ENCODE peak calls at places on chromosomes 2 and 18, in eight cellular contexts. One of them, this sample, is unnamed.

GRCh38 chr18:74598350-74599001 is 806 bp downstream of the ZNF407 start:
- DNase-seq in kidney: peak; percentile 88
- DNase-seq in fibroblast of pulmonary artery: peak; percentile 40
- DNase-seq in PC-3: peak; percentile 21
- DNase-seq in kidney tubule cell: peak; percentile 62
- DNase-seq in cardiac muscle cell: peak; percentile 84
- DNase-seq in Peyer's patch: peak; percentile 65
- DNase-seq in stomach: peak; percentile 37
- DNase-seq in this sample: peak; percentile 50

GRCh38 chr2:109351164-109351756 is 222.3 kb downstream of the SH3RF3 start:
- DNase-seq in fibroblast of pulmonary artery: peak; percentile 44
- DNase-seq in cardiac muscle cell: no peak
- DNase-seq in PC-3: peak; percentile 97
- DNase-seq in kidney tubule cell: peak; percentile 85
- DNase-seq in stomach: peak; percentile 82
- DNase-seq in Peyer's patch: no peak
- DNase-seq in kidney: no peak
- DNase-seq in this sample: no peak

GRCh38 chr2:232456296-232457120 is 555 bp downstream of the ALPI start:
- DNase-seq in Peyer's patch: no peak
- DNase-seq in stomach: no peak
- DNase-seq in fibroblast of pulmonary artery: no peak
- DNase-seq in kidney: no peak
- DNase-seq in kidney tubule cell: no peak
- DNase-seq in cardiac muscle cell: no peak
- DNase-seq in PC-3: no peak
- DNase-seq in this sample: no peak

GRCh38 chr2:224793961-224794360 is 77.8 kb upstream of the CCDC195 start:
- DNase-seq in PC-3: no peak
- DNase-seq in cardiac muscle cell: no peak
- DNase-seq in kidney: no peak
- DNase-seq in fibroblast of pulmonary artery: peak; percentile 47
- DNase-seq in stomach: no peak
- DNase-seq in Peyer's patch: no peak
- DNase-seq in kidney tubule cell: no peak
- DNase-seq in this sample: no peak

GRCh38 chr18:68267583-68267982 is 447.3 kb downstream of the TMX3 start:
- DNase-seq in Peyer's patch: no peak
- DNase-seq in cardiac muscle cell: no peak
- DNase-seq in PC-3: peak; percentile 78
- DNase-seq in kidney tubule cell: peak; percentile 55
- DNase-seq in kidney: no peak
- DNase-seq in fibroblast of pulmonary artery: peak; percentile 51
- DNase-seq in stomach: no peak
- DNase-seq in this sample: no peak

GRCh38 chr2:218073185-218073584 is 4.1 kb downstream of the RUFY4 start:
- DNase-seq in PC-3: no peak
- DNase-seq in stomach: no peak
- DNase-seq in cardiac muscle cell: no peak
- DNase-seq in fibroblast of pulmonary artery: no peak
- DNase-seq in Peyer's patch: no peak
- DNase-seq in kidney tubule cell: no peak
- DNase-seq in kidney: no peak
- DNase-seq in this sample: no peak

GRCh38 chr2:162242586-162243304 is 500 bp downstream of the FAP start:
- DNase-seq in kidney tubule cell: no peak
- DNase-seq in PC-3: no peak
- DNase-seq in cardiac muscle cell: no peak
- DNase-seq in stomach: no peak
- DNase-seq in Peyer's patch: no peak
- DNase-seq in fibroblast of pulmonary artery: peak; percentile 91
- DNase-seq in kidney: no peak
- DNase-seq in this sample: no peak

GRCh38 chr2:159201321-159202063 is 85.0 kb downstream of the WDSUB1 start:
- DNase-seq in kidney tubule cell: peak; percentile 58
- DNase-seq in fibroblast of pulmonary artery: no peak
- DNase-seq in cardiac muscle cell: no peak
- DNase-seq in kidney: no peak
- DNase-seq in stomach: no peak
- DNase-seq in PC-3: no peak
- DNase-seq in Peyer's patch: peak; percentile 42
- DNase-seq in this sample: no peak

GRCh38 chr2:240686460-240686859 is 3.8 kb upstream of the AQP12B start:
- DNase-seq in fibroblast of pulmonary artery: no peak
- DNase-seq in kidney tubule cell: no peak
- DNase-seq in kidney: no peak
- DNase-seq in cardiac muscle cell: no peak
- DNase-seq in PC-3: no peak
- DNase-seq in stomach: no peak
- DNase-seq in Peyer's patch: no peak
- DNase-seq in this sample: no peak

GRCh38 chr2:127737892-127738291 is 36.6 kb downstream of the SFT2D3 start:
- DNase-seq in Peyer's patch: no peak
- DNase-seq in kidney tubule cell: peak; percentile 8
- DNase-seq in PC-3: no peak
- DNase-seq in fibroblast of pulmonary artery: no peak
- DNase-seq in kidney: no peak
- DNase-seq in cardiac muscle cell: no peak
- DNase-seq in stomach: no peak
- DNase-seq in this sample: no peak

GRCh38 chr2:138395565-138396306 is 105.8 kb upstream of the SPOPL start:
- DNase-seq in cardiac muscle cell: no peak
- DNase-seq in Peyer's patch: no peak
- DNase-seq in PC-3: peak; percentile 88
- DNase-seq in kidney: no peak
- DNase-seq in stomach: no peak
- DNase-seq in fibroblast of pulmonary artery: peak; percentile 68
- DNase-seq in kidney tubule cell: peak; percentile 85
- DNase-seq in this sample: no peak

GRCh38 chr2:12227941-12228608 is 481.6 kb downstream of the LPIN1 start:
- DNase-seq in PC-3: no peak
- DNase-seq in fibroblast of pulmonary artery: peak; percentile 52
- DNase-seq in kidney tubule cell: peak; percentile 12
- DNase-seq in kidney: no peak
- DNase-seq in Peyer's patch: no peak
- DNase-seq in cardiac muscle cell: no peak
- DNase-seq in stomach: no peak
- DNase-seq in this sample: no peak

GRCh38 chr2:111884592-111884964 is 585 bp upstream of the ANAPC1 start:
- DNase-seq in kidney tubule cell: no peak
- DNase-seq in cardiac muscle cell: no peak
- DNase-seq in PC-3: no peak
- DNase-seq in kidney: no peak
- DNase-seq in fibroblast of pulmonary artery: no peak
- DNase-seq in Peyer's patch: no peak
- DNase-seq in stomach: no peak
- DNase-seq in this sample: no peak

GRCh38 chr18:37654711-37655369 is 89.2 kb upstream of the CELF4 start:
- DNase-seq in cardiac muscle cell: no peak
- DNase-seq in kidney: no peak
- DNase-seq in fibroblast of pulmonary artery: no peak
- DNase-seq in kidney tubule cell: peak; percentile 63
- DNase-seq in stomach: no peak
- DNase-seq in Peyer's patch: no peak
- DNase-seq in PC-3: no peak
- DNase-seq in this sample: no peak

GRCh38 chr18:61006687-61007224 is 326.5 kb upstream of the CDH20 start:
- DNase-seq in fibroblast of pulmonary artery: no peak
- DNase-seq in kidney tubule cell: no peak
- DNase-seq in kidney: no peak
- DNase-seq in stomach: no peak
- DNase-seq in cardiac muscle cell: no peak
- DNase-seq in Peyer's patch: no peak
- DNase-seq in PC-3: no peak
- DNase-seq in this sample: no peak

GRCh38 chr2:39091063-39091462 is 29.8 kb downstream of the SOS1 start:
- DNase-seq in fibroblast of pulmonary artery: no peak
- DNase-seq in kidney tubule cell: no peak
- DNase-seq in kidney: no peak
- DNase-seq in Peyer's patch: no peak
- DNase-seq in stomach: no peak
- DNase-seq in PC-3: no peak
- DNase-seq in cardiac muscle cell: no peak
- DNase-seq in this sample: no peak